ENCODE peak calls at places on chromosomes 12 and 14, in four cellular contexts. A is neural crest cell; F is right cardiac atrium; H is activated T-helper 1 cell treated with anti-CD3 and anti-CD28 coated beads, Interleukin-12 subunit alpha, Interleukin-12 subunit beta, Interleukin-2, Interleukin-4 antibody, amounts not matched to agents 30 ng/mL and 10 ng/mL and 1 ng/mL, durations not matched to agents 14 hours and 24 hours and 36 hours. O is an unnamed sample.

GRCh38 chr14:22152161-22152870 is 436.7 kb downstream of the DAD1 start:
- DNase-seq in A (no peak), F (no peak), H (no peak), O (no peak)

GRCh38 chr12:126582231-126582630 is 1517.0 kb downstream of the AACS start:
- DNase-seq in A (no peak), F (no peak), H (no peak), O (no peak)

GRCh38 chr14:24096545-24097181 is 2.6 kb downstream of the PCK2 start:
- DNase-seq in A (no peak), F (no peak), H (no peak), O (no peak)

GRCh38 chr14:53929871-53930685 is 26.5 kb downstream of the BMP4 start:
- DNase-seq in A (no peak), F (no peak), H (no peak), O (no peak)

GRCh38 chr12:4984971-4985370 is 58.7 kb upstream of the KCNA5 start:
- DNase-seq in A (no peak), F (no peak), H (no peak), O (no peak)

GRCh38 chr12:57904426-57904825 is 36.9 kb upstream of the ATP23 start:
- DNase-seq in A (no peak), F (no peak), H (no peak), O (no peak)

GRCh38 chr12:53572134-53572758 is 53.9 kb downstream of the ATF7 start:
- DNase-seq in A (no peak), F (no peak), H (no peak), O (no peak)

GRCh38 chr14:77133718-77134338 is 7.8 kb downstream of the ZDHHC22 start:
- DNase-seq in A (peak), F (peak), H (peak), O (peak)

GRCh38 chr14:36513012-36513420 is 7.0 kb downstream of the NKX2-1 start:
- DNase-seq in A (no peak), F (no peak), H (no peak), O (no peak)

GRCh38 chr12:69070319-69071090 is 137.5 kb upstream of the CPM start:
- DNase-seq in A (peak), F (peak), H (peak), O (peak)

GRCh38 chr12:13211191-13211858 is 14.8 kb downstream of the EMP1 start:
- DNase-seq in A (no peak), F (no peak), H (no peak), O (no peak)

GRCh38 chr12:70366581-70367267 is 634 bp downstream of the KCNMB4 start:
- DNase-seq in A (peak), F (peak), H (peak), O (peak)

GRCh38 chr14:68181395-68182326 is 362.1 kb downstream of the RAD51B start:
- DNase-seq in A (no peak), F (no peak), H (no peak), O (peak)

GRCh38 chr12:89179983-89180382 is 172.3 kb downstream of the DUSP6 start:
- DNase-seq in A (no peak), F (no peak), H (no peak), O (peak)

O was measured in cardiac muscle cell.